ENCODE peak calls at places on chromosome 2, in eight cellular contexts. One of them, this sample, is unnamed.

GRCh38 chr2:231521-232185 is 32.2 kb downstream of the SH3YL1 start:
- DNase-seq in GDM1: no peak
- DNase-seq in globus pallidus: peak
- DNase-seq in stimulated activated CD4-positive, alpha-beta T cell treated with anti-CD3 and anti-CD28 coated beads, Interleukin-4, amount 100 ng/mL, for 48 hours: no peak
- DNase-seq in central memory CD4-positive, alpha-beta T cell: no peak
- DNase-seq in HT-29: no peak
- DNase-seq in activated naive CD4-positive, alpha-beta T cell: no peak
- DNase-seq in astrocyte: no peak
- DNase-seq in this sample: no peak

GRCh38 chr2:235611337-235611736 is 117.5 kb downstream of the AGAP1 start:
- DNase-seq in GDM1: no peak
- DNase-seq in globus pallidus: no peak
- DNase-seq in stimulated activated CD4-positive, alpha-beta T cell treated with anti-CD3 and anti-CD28 coated beads, Interleukin-4, amount 100 ng/mL, for 48 hours: no peak
- DNase-seq in central memory CD4-positive, alpha-beta T cell: no peak
- DNase-seq in HT-29: no peak
- DNase-seq in activated naive CD4-positive, alpha-beta T cell: no peak
- DNase-seq in astrocyte: no peak
- DNase-seq in this sample: no peak

GRCh38 chr2:187552959-187553681 is 1.1 kb downstream of the TFPI start:
- DNase-seq in GDM1: no peak
- DNase-seq in globus pallidus: no peak
- DNase-seq in stimulated activated CD4-positive, alpha-beta T cell treated with anti-CD3 and anti-CD28 coated beads, Interleukin-4, amount 100 ng/mL, for 48 hours: no peak
- DNase-seq in central memory CD4-positive, alpha-beta T cell: no peak
- DNase-seq in HT-29: peak
- DNase-seq in activated naive CD4-positive, alpha-beta T cell: no peak
- DNase-seq in astrocyte: peak
- DNase-seq in this sample: no peak

GRCh38 chr2:102166189-102166845 is 20.5 kb upstream of the IL1RL2 start:
- DNase-seq in GDM1: no peak
- DNase-seq in globus pallidus: peak
- DNase-seq in stimulated activated CD4-positive, alpha-beta T cell treated with anti-CD3 and anti-CD28 coated beads, Interleukin-4, amount 100 ng/mL, for 48 hours: no peak
- DNase-seq in central memory CD4-positive, alpha-beta T cell: no peak
- DNase-seq in HT-29: peak
- DNase-seq in activated naive CD4-positive, alpha-beta T cell: no peak
- DNase-seq in astrocyte: peak
- DNase-seq in this sample: no peak

GRCh38 chr2:56981554-56981953 is 797.8 kb downstream of the CCDC85A start:
- DNase-seq in GDM1: no peak
- DNase-seq in globus pallidus: no peak
- DNase-seq in stimulated activated CD4-positive, alpha-beta T cell treated with anti-CD3 and anti-CD28 coated beads, Interleukin-4, amount 100 ng/mL, for 48 hours: no peak
- DNase-seq in central memory CD4-positive, alpha-beta T cell: no peak
- DNase-seq in HT-29: no peak
- DNase-seq in activated naive CD4-positive, alpha-beta T cell: no peak
- DNase-seq in astrocyte: peak
- DNase-seq in this sample: no peak

GRCh38 chr2:100013892-100014677 is 128.3 kb downstream of the AFF3 start:
- DNase-seq in GDM1: no peak
- DNase-seq in globus pallidus: no peak
- DNase-seq in stimulated activated CD4-positive, alpha-beta T cell treated with anti-CD3 and anti-CD28 coated beads, Interleukin-4, amount 100 ng/mL, for 48 hours: no peak
- DNase-seq in central memory CD4-positive, alpha-beta T cell: no peak
- DNase-seq in HT-29: no peak
- DNase-seq in activated naive CD4-positive, alpha-beta T cell: no peak
- DNase-seq in astrocyte: peak
- DNase-seq in this sample: no peak

GRCh38 chr2:48954935-48955334 is 199.4 kb downstream of the FSHR start:
- DNase-seq in GDM1: no peak
- DNase-seq in globus pallidus: no peak
- DNase-seq in stimulated activated CD4-positive, alpha-beta T cell treated with anti-CD3 and anti-CD28 coated beads, Interleukin-4, amount 100 ng/mL, for 48 hours: no peak
- DNase-seq in central memory CD4-positive, alpha-beta T cell: no peak
- DNase-seq in HT-29: no peak
- DNase-seq in activated naive CD4-positive, alpha-beta T cell: no peak
- DNase-seq in astrocyte: no peak
- DNase-seq in this sample: no peak

GRCh38 chr2:3672861-3673670 is 15.1 kb downstream of the ALLC start:
- DNase-seq in GDM1: no peak
- DNase-seq in globus pallidus: no peak
- DNase-seq in stimulated activated CD4-positive, alpha-beta T cell treated with anti-CD3 and anti-CD28 coated beads, Interleukin-4, amount 100 ng/mL, for 48 hours: no peak
- DNase-seq in central memory CD4-positive, alpha-beta T cell: no peak
- DNase-seq in HT-29: no peak
- DNase-seq in activated naive CD4-positive, alpha-beta T cell: no peak
- DNase-seq in astrocyte: no peak
- DNase-seq in this sample: no peak

GRCh38 chr2:3124921-3125760 is 252.5 kb downstream of the EIPR1 start:
- DNase-seq in GDM1: no peak
- DNase-seq in globus pallidus: no peak
- DNase-seq in stimulated activated CD4-positive, alpha-beta T cell treated with anti-CD3 and anti-CD28 coated beads, Interleukin-4, amount 100 ng/mL, for 48 hours: no peak
- DNase-seq in central memory CD4-positive, alpha-beta T cell: no peak
- DNase-seq in HT-29: no peak
- DNase-seq in activated naive CD4-positive, alpha-beta T cell: no peak
- DNase-seq in astrocyte: no peak
- DNase-seq in this sample: no peak

GRCh38 chr2:39666489-39667141 is 898 bp downstream of the TMEM178A start:
- DNase-seq in GDM1: no peak
- DNase-seq in globus pallidus: no peak
- DNase-seq in stimulated activated CD4-positive, alpha-beta T cell treated with anti-CD3 and anti-CD28 coated beads, Interleukin-4, amount 100 ng/mL, for 48 hours: no peak
- DNase-seq in central memory CD4-positive, alpha-beta T cell: no peak
- DNase-seq in HT-29: no peak
- DNase-seq in activated naive CD4-positive, alpha-beta T cell: no peak
- DNase-seq in astrocyte: no peak
- DNase-seq in this sample: no peak

GRCh38 chr2:216156822-216157221 is 47.7 kb downstream of the XRCC5 start:
- DNase-seq in GDM1: no peak
- DNase-seq in globus pallidus: no peak
- DNase-seq in stimulated activated CD4-positive, alpha-beta T cell treated with anti-CD3 and anti-CD28 coated beads, Interleukin-4, amount 100 ng/mL, for 48 hours: no peak
- DNase-seq in central memory CD4-positive, alpha-beta T cell: no peak
- DNase-seq in HT-29: no peak
- DNase-seq in activated naive CD4-positive, alpha-beta T cell: no peak
- DNase-seq in astrocyte: no peak
- DNase-seq in this sample: no peak

GRCh38 chr2:216679658-216680024 is 15.7 kb downstream of the IGFBP5 start:
- DNase-seq in GDM1: no peak
- DNase-seq in globus pallidus: no peak
- DNase-seq in stimulated activated CD4-positive, alpha-beta T cell treated with anti-CD3 and anti-CD28 coated beads, Interleukin-4, amount 100 ng/mL, for 48 hours: no peak
- DNase-seq in central memory CD4-positive, alpha-beta T cell: no peak
- DNase-seq in HT-29: no peak
- DNase-seq in activated naive CD4-positive, alpha-beta T cell: no peak
- DNase-seq in astrocyte: no peak
- DNase-seq in this sample: no peak

GRCh38 chr2:159895258-159896209 is 97.5 kb upstream of the CD302 start:
- DNase-seq in GDM1: no peak
- DNase-seq in globus pallidus: no peak
- DNase-seq in stimulated activated CD4-positive, alpha-beta T cell treated with anti-CD3 and anti-CD28 coated beads, Interleukin-4, amount 100 ng/mL, for 48 hours: no peak
- DNase-seq in central memory CD4-positive, alpha-beta T cell: no peak
- DNase-seq in HT-29: no peak
- DNase-seq in activated naive CD4-positive, alpha-beta T cell: no peak
- DNase-seq in astrocyte: peak
- DNase-seq in this sample: no peak

GRCh38 chr2:101520246-101520645 is 45.3 kb upstream of the RFX8 start:
- DNase-seq in GDM1: no peak
- DNase-seq in globus pallidus: no peak
- DNase-seq in stimulated activated CD4-positive, alpha-beta T cell treated with anti-CD3 and anti-CD28 coated beads, Interleukin-4, amount 100 ng/mL, for 48 hours: no peak
- DNase-seq in central memory CD4-positive, alpha-beta T cell: no peak
- DNase-seq in HT-29: no peak
- DNase-seq in activated naive CD4-positive, alpha-beta T cell: no peak
- DNase-seq in astrocyte: peak
- DNase-seq in this sample: no peak

GRCh38 chr2:36382472-36382871 is 26.9 kb downstream of the CRIM1 start:
- DNase-seq in GDM1: no peak
- DNase-seq in globus pallidus: no peak
- DNase-seq in stimulated activated CD4-positive, alpha-beta T cell treated with anti-CD3 and anti-CD28 coated beads, Interleukin-4, amount 100 ng/mL, for 48 hours: no peak
- DNase-seq in central memory CD4-positive, alpha-beta T cell: no peak
- DNase-seq in HT-29: no peak
- DNase-seq in activated naive CD4-positive, alpha-beta T cell: no peak
- DNase-seq in astrocyte: no peak
- DNase-seq in this sample: no peak

GRCh38 chr2:116747103-116747502 is 1067.4 kb upstream of the DDX18 start:
- DNase-seq in GDM1: no peak
- DNase-seq in globus pallidus: no peak
- DNase-seq in stimulated activated CD4-positive, alpha-beta T cell treated with anti-CD3 and anti-CD28 coated beads, Interleukin-4, amount 100 ng/mL, for 48 hours: no peak
- DNase-seq in central memory CD4-positive, alpha-beta T cell: no peak
- DNase-seq in HT-29: no peak
- DNase-seq in activated naive CD4-positive, alpha-beta T cell: no peak
- DNase-seq in astrocyte: no peak
- DNase-seq in this sample: no peak

GRCh38 chr2:221156335-221156734 is 415.8 kb downstream of the EPHA4 start:
- DNase-seq in GDM1: no peak
- DNase-seq in globus pallidus: no peak
- DNase-seq in stimulated activated CD4-positive, alpha-beta T cell treated with anti-CD3 and anti-CD28 coated beads, Interleukin-4, amount 100 ng/mL, for 48 hours: no peak
- DNase-seq in central memory CD4-positive, alpha-beta T cell: no peak
- DNase-seq in HT-29: no peak
- DNase-seq in activated naive CD4-positive, alpha-beta T cell: no peak
- DNase-seq in astrocyte: no peak
- DNase-seq in this sample: no peak

GRCh38 chr2:221431477-221431876 is 140.6 kb downstream of the EPHA4 start:
- DNase-seq in GDM1: no peak
- DNase-seq in globus pallidus: no peak
- DNase-seq in stimulated activated CD4-positive, alpha-beta T cell treated with anti-CD3 and anti-CD28 coated beads, Interleukin-4, amount 100 ng/mL, for 48 hours: no peak
- DNase-seq in central memory CD4-positive, alpha-beta T cell: no peak
- DNase-seq in HT-29: no peak
- DNase-seq in activated naive CD4-positive, alpha-beta T cell: no peak
- DNase-seq in astrocyte: no peak
- DNase-seq in this sample: no peak

GRCh38 chr2:143452817-143453462 is 323.7 kb downstream of the ARHGAP15 start:
- DNase-seq in GDM1: peak
- DNase-seq in globus pallidus: no peak
- DNase-seq in stimulated activated CD4-positive, alpha-beta T cell treated with anti-CD3 and anti-CD28 coated beads, Interleukin-4, amount 100 ng/mL, for 48 hours: no peak
- DNase-seq in central memory CD4-positive, alpha-beta T cell: peak
- DNase-seq in HT-29: no peak
- DNase-seq in activated naive CD4-positive, alpha-beta T cell: peak
- DNase-seq in astrocyte: no peak
- DNase-seq in this sample: peak

GRCh38 chr2:154910701-154911100 is 212.2 kb downstream of the KCNJ3 start:
- DNase-seq in GDM1: no peak
- DNase-seq in globus pallidus: no peak
- DNase-seq in stimulated activated CD4-positive, alpha-beta T cell treated with anti-CD3 and anti-CD28 coated beads, Interleukin-4, amount 100 ng/mL, for 48 hours: no peak
- DNase-seq in central memory CD4-positive, alpha-beta T cell: no peak
- DNase-seq in HT-29: no peak
- DNase-seq in activated naive CD4-positive, alpha-beta T cell: no peak
- DNase-seq in astrocyte: no peak
- DNase-seq in this sample: no peak

GRCh38 chr2:11584530-11585056 is 50.7 kb downstream of the GREB1 start:
- DNase-seq in GDM1: no peak
- DNase-seq in globus pallidus: no peak
- DNase-seq in stimulated activated CD4-positive, alpha-beta T cell treated with anti-CD3 and anti-CD28 coated beads, Interleukin-4, amount 100 ng/mL, for 48 hours: no peak
- DNase-seq in central memory CD4-positive, alpha-beta T cell: no peak
- DNase-seq in HT-29: no peak
- DNase-seq in activated naive CD4-positive, alpha-beta T cell: no peak
- DNase-seq in astrocyte: no peak
- DNase-seq in this sample: no peak

GRCh38 chr2:68454719-68455118 is 12.4 kb downstream of the FBXO48 start:
- DNase-seq in GDM1: no peak
- DNase-seq in globus pallidus: no peak
- DNase-seq in stimulated activated CD4-positive, alpha-beta T cell treated with anti-CD3 and anti-CD28 coated beads, Interleukin-4, amount 100 ng/mL, for 48 hours: no peak
- DNase-seq in central memory CD4-positive, alpha-beta T cell: no peak
- DNase-seq in HT-29: no peak
- DNase-seq in activated naive CD4-positive, alpha-beta T cell: no peak
- DNase-seq in astrocyte: no peak
- DNase-seq in this sample: no peak

GRCh38 chr2:68041704-68042245 is 21.0 kb downstream of the C1D start:
- DNase-seq in GDM1: no peak
- DNase-seq in globus pallidus: no peak
- DNase-seq in stimulated activated CD4-positive, alpha-beta T cell treated with anti-CD3 and anti-CD28 coated beads, Interleukin-4, amount 100 ng/mL, for 48 hours: no peak
- DNase-seq in central memory CD4-positive, alpha-beta T cell: no peak
- DNase-seq in HT-29: no peak
- DNase-seq in activated naive CD4-positive, alpha-beta T cell: no peak
- DNase-seq in astrocyte: no peak
- DNase-seq in this sample: no peak

GRCh38 chr2:182868049-182868422 is 1.6 kb upstream of the FRZB start:
- DNase-seq in GDM1: no peak
- DNase-seq in globus pallidus: no peak
- DNase-seq in stimulated activated CD4-positive, alpha-beta T cell treated with anti-CD3 and anti-CD28 coated beads, Interleukin-4, amount 100 ng/mL, for 48 hours: no peak
- DNase-seq in central memory CD4-positive, alpha-beta T cell: no peak
- DNase-seq in HT-29: peak
- DNase-seq in activated naive CD4-positive, alpha-beta T cell: no peak
- DNase-seq in astrocyte: no peak
- DNase-seq in this sample: no peak

GRCh38 chr2:111185496-111186022 is 64.8 kb downstream of the BCL2L11 start:
- DNase-seq in GDM1: no peak
- DNase-seq in globus pallidus: no peak
- DNase-seq in stimulated activated CD4-positive, alpha-beta T cell treated with anti-CD3 and anti-CD28 coated beads, Interleukin-4, amount 100 ng/mL, for 48 hours: no peak
- DNase-seq in central memory CD4-positive, alpha-beta T cell: no peak
- DNase-seq in HT-29: peak
- DNase-seq in activated naive CD4-positive, alpha-beta T cell: no peak
- DNase-seq in astrocyte: no peak
- DNase-seq in this sample: no peak

GRCh38 chr2:227748079-227748478 is 2.4 kb downstream of the SCYGR8 start:
- DNase-seq in GDM1: no peak
- DNase-seq in globus pallidus: no peak
- DNase-seq in stimulated activated CD4-positive, alpha-beta T cell treated with anti-CD3 and anti-CD28 coated beads, Interleukin-4, amount 100 ng/mL, for 48 hours: no peak
- DNase-seq in central memory CD4-positive, alpha-beta T cell: no peak
- DNase-seq in HT-29: peak
- DNase-seq in activated naive CD4-positive, alpha-beta T cell: no peak
- DNase-seq in astrocyte: no peak
- DNase-seq in this sample: no peak

GRCh38 chr2:112075490-112076260 is 20.6 kb downstream of the TMEM87B start:
- DNase-seq in GDM1: no peak
- DNase-seq in globus pallidus: no peak
- DNase-seq in stimulated activated CD4-positive, alpha-beta T cell treated with anti-CD3 and anti-CD28 coated beads, Interleukin-4, amount 100 ng/mL, for 48 hours: no peak
- DNase-seq in central memory CD4-positive, alpha-beta T cell: no peak
- DNase-seq in HT-29: peak
- DNase-seq in activated naive CD4-positive, alpha-beta T cell: no peak
- DNase-seq in astrocyte: peak
- DNase-seq in this sample: no peak

GRCh38 chr2:187580462-187581124 is 26.4 kb upstream of the TFPI start:
- DNase-seq in GDM1: peak
- DNase-seq in globus pallidus: peak
- DNase-seq in stimulated activated CD4-positive, alpha-beta T cell treated with anti-CD3 and anti-CD28 coated beads, Interleukin-4, amount 100 ng/mL, for 48 hours: no peak
- DNase-seq in central memory CD4-positive, alpha-beta T cell: no peak
- DNase-seq in HT-29: peak
- DNase-seq in activated naive CD4-positive, alpha-beta T cell: no peak
- DNase-seq in astrocyte: peak
- DNase-seq in this sample: no peak

This sample was measured in naive thymus-derived CD8-positive, alpha-beta T cell.